ENCODE peak calls at places on chromosomes 12 and 14, in six cellular contexts. One of them, this sample, is unnamed.

GRCh38 chr12:76018111-76018510 is 13.5 kb downstream of the PHLDA1 start:
- DNase-seq in mesenchymal stem cell: peak
- DNase-seq in H9: peak
- DNase-seq in IMR-90: peak
- DNase-seq in mesendoderm: peak
- DNase-seq in neuronal stem cell: no peak
- DNase-seq in this sample: peak

GRCh38 chr14:68247867-68248266 is 428.3 kb downstream of the RAD51B start:
- DNase-seq in mesenchymal stem cell: peak
- DNase-seq in H9: no peak
- DNase-seq in IMR-90: peak
- DNase-seq in mesendoderm: no peak
- DNase-seq in neuronal stem cell: no peak
- DNase-seq in this sample: no peak

GRCh38 chr14:93317836-93318807 is 14.7 kb downstream of the BTBD7 start:
- DNase-seq in mesenchymal stem cell: peak
- DNase-seq in H9: no peak
- DNase-seq in IMR-90: peak
- DNase-seq in mesendoderm: peak
- DNase-seq in neuronal stem cell: no peak
- DNase-seq in this sample: peak

GRCh38 chr14:95664046-95664445 is 22.2 kb upstream of the TCL1B start:
- DNase-seq in mesenchymal stem cell: no peak
- DNase-seq in H9: no peak
- DNase-seq in IMR-90: no peak
- DNase-seq in mesendoderm: no peak
- DNase-seq in neuronal stem cell: no peak
- DNase-seq in this sample: no peak

GRCh38 chr12:58917699-58918334 is 2.5 kb downstream of the LRIG3 start:
- DNase-seq in mesenchymal stem cell: peak
- DNase-seq in H9: no peak
- DNase-seq in IMR-90: no peak
- DNase-seq in mesendoderm: no peak
- DNase-seq in neuronal stem cell: no peak
- DNase-seq in this sample: no peak

GRCh38 chr12:63351370-63351769 is 200.4 kb upstream of the AVPR1A start:
- DNase-seq in mesenchymal stem cell: no peak
- DNase-seq in H9: no peak
- DNase-seq in IMR-90: no peak
- DNase-seq in mesendoderm: no peak
- DNase-seq in neuronal stem cell: no peak
- DNase-seq in this sample: no peak

GRCh38 chr12:28050606-28051005 is 78.1 kb upstream of the PTHLH start:
- DNase-seq in mesenchymal stem cell: no peak
- DNase-seq in H9: no peak
- DNase-seq in IMR-90: no peak
- DNase-seq in mesendoderm: peak
- DNase-seq in neuronal stem cell: no peak
- DNase-seq in this sample: peak

GRCh38 chr14:30624132-30624423 is 2.0 kb downstream of the SCFD1 start:
- DNase-seq in mesenchymal stem cell: no peak
- DNase-seq in H9: no peak
- DNase-seq in IMR-90: no peak
- DNase-seq in mesendoderm: no peak
- DNase-seq in neuronal stem cell: no peak
- DNase-seq in this sample: no peak

GRCh38 chr12:68406134-68406576 is 74.0 kb upstream of the MDM1 start:
- DNase-seq in mesenchymal stem cell: peak
- DNase-seq in H9: peak
- DNase-seq in IMR-90: peak
- DNase-seq in mesendoderm: peak
- DNase-seq in neuronal stem cell: no peak
- DNase-seq in this sample: no peak

GRCh38 chr12:98737327-98737722 is 92.2 kb downstream of the APAF1 start:
- DNase-seq in mesenchymal stem cell: no peak
- DNase-seq in H9: no peak
- DNase-seq in IMR-90: peak
- DNase-seq in mesendoderm: no peak
- DNase-seq in neuronal stem cell: no peak
- DNase-seq in this sample: no peak
- H3K9ac ChIP-seq in mesenchymal stem cell: no peak
- H3K9ac ChIP-seq in H9: no peak
- H3K9ac ChIP-seq in IMR-90: no peak
- H3K9ac ChIP-seq in mesendoderm: no peak
- H3K9ac ChIP-seq in neuronal stem cell: no peak
- H3K9ac ChIP-seq in this sample: no peak

DNA sequence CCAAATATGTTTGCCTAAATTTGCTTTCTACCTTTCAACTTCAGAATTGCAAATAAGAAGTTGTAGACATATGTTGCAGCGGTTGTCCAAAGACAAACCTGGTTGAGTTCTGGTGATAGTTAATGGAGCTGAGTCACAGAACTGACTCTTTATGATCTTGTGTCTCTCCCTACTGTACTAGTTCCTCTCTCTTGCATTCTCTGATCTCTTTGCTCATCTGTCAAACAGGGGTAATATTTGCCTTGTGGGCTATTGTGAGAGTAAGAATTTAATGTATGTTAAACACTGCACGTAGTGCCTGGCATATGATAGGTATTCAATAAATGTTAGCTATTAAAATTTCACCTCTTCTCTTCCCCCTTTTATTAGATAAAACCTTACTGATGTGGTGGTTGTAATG is 283.5 kb upstream of the RGS6 start:
- DNase-seq in mesenchymal stem cell: no peak
- DNase-seq in H9: no peak
- DNase-seq in IMR-90: no peak
- DNase-seq in mesendoderm: no peak
- DNase-seq in neuronal stem cell: no peak
- DNase-seq in this sample: no peak
- H2BK120ac ChIP-seq in mesenchymal stem cell: no peak
- H2BK120ac ChIP-seq in H9: no peak
- H2BK120ac ChIP-seq in IMR-90: no peak
- H2BK120ac ChIP-seq in mesendoderm: no peak
- H2BK120ac ChIP-seq in neuronal stem cell: no peak
- H2BK120ac ChIP-seq in this sample: no peak

DNA sequence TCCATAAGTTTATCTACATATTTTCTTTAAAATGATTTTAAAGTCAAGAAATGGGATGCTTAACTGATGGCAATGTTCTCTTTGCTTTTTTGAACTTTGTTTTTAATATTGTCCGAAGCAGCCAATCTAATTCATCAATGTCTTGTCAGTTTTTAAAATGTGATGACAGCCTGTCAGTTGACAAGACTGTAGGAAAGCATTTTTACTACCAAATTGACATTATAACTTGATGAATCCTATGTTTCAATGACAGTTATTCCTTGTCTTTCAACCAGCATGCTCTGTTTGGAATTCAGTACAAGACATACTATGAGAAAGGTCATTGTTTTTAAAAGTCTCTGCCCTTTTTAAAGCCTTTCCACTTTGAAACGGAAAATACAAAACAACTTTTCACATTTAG is 1073.2 kb downstream of the TMTC2 start:
- DNase-seq in mesenchymal stem cell: no peak
- DNase-seq in H9: no peak
- DNase-seq in IMR-90: no peak
- DNase-seq in mesendoderm: no peak
- DNase-seq in neuronal stem cell: no peak
- DNase-seq in this sample: no peak
- H3K9ac ChIP-seq in mesenchymal stem cell: no peak
- H3K9ac ChIP-seq in H9: no peak
- H3K9ac ChIP-seq in IMR-90: no peak
- H3K9ac ChIP-seq in mesendoderm: no peak
- H3K9ac ChIP-seq in neuronal stem cell: no peak
- H3K9ac ChIP-seq in this sample: no peak

GRCh38 chr14:63474844-63475243 is 68.3 kb downstream of the PPP2R5E start:
- DNase-seq in mesenchymal stem cell: no peak
- DNase-seq in H9: no peak
- DNase-seq in IMR-90: no peak
- DNase-seq in mesendoderm: no peak
- DNase-seq in neuronal stem cell: no peak
- DNase-seq in this sample: no peak
- H2BK120ac ChIP-seq in mesenchymal stem cell: no peak
- H2BK120ac ChIP-seq in H9: no peak
- H2BK120ac ChIP-seq in IMR-90: no peak
- H2BK120ac ChIP-seq in mesendoderm: no peak
- H2BK120ac ChIP-seq in neuronal stem cell: no peak
- H2BK120ac ChIP-seq in this sample: no peak

GRCh38 chr14:61695695-61696527 is 598 bp downstream of the HIF1A start:
- DNase-seq in mesenchymal stem cell: peak
- DNase-seq in H9: peak
- DNase-seq in IMR-90: peak
- DNase-seq in mesendoderm: peak
- DNase-seq in neuronal stem cell: peak
- DNase-seq in this sample: peak

GRCh38 chr14:61690039-61690438 is 5.3 kb upstream of the HIF1A start:
- DNase-seq in mesenchymal stem cell: no peak
- DNase-seq in H9: no peak
- DNase-seq in IMR-90: peak
- DNase-seq in mesendoderm: no peak
- DNase-seq in neuronal stem cell: no peak
- DNase-seq in this sample: no peak

GRCh38 chr14:61694830-61695694 is at the start of gene HIF1A:
- DNase-seq in mesenchymal stem cell: peak
- DNase-seq in H9: peak
- DNase-seq in IMR-90: peak
- DNase-seq in mesendoderm: peak
- DNase-seq in neuronal stem cell: peak
- DNase-seq in this sample: peak

GRCh38 chr14:61694039-61694438 is 1.3 kb upstream of the HIF1A start:
- DNase-seq in mesenchymal stem cell: no peak
- DNase-seq in H9: no peak
- DNase-seq in IMR-90: no peak
- DNase-seq in mesendoderm: no peak
- DNase-seq in neuronal stem cell: no peak
- DNase-seq in this sample: no peak

DNA sequence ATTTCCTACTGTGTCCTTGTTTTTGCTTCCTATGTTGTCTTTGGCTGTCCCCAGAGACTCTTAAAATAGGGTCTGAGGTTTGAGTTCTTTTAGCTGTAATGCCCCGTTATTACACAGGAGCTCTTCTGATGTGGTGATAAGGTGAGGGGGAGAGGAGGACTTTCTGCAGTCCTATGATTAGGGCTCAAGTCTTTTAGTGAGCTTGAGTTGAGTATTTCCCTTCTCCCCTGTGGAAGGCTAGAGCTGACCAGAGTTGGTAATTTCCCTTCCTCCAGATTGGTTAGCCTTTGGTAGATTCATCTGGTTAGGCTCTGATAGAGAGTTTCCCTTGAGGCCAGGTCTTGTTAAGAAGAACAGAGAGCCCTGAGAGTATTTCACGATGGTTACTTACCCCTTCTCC is 4.3 kb upstream of the HIF1A start:
- DNase-seq in mesenchymal stem cell: no peak
- DNase-seq in H9: no peak
- DNase-seq in IMR-90: no peak
- DNase-seq in mesendoderm: no peak
- DNase-seq in neuronal stem cell: no peak
- DNase-seq in this sample: no peak
- H3K9ac ChIP-seq in mesenchymal stem cell: peak
- H3K9ac ChIP-seq in H9: no peak
- H3K9ac ChIP-seq in IMR-90: no peak
- H3K9ac ChIP-seq in mesendoderm: no peak
- H3K9ac ChIP-seq in neuronal stem cell: no peak
- H3K9ac ChIP-seq in this sample: no peak